ENCODE peak calls at places on chromosomes 16 and 17, in five cellular contexts. V is CD4-positive, alpha-beta T cell; G is ascending aorta; Z is small intestine; F is esophagus squamous epithelium. R is an unnamed sample.
A peak's percentile ranks its signal among the peaks of the same experiment; 100 is the strongest.

GRCh38 chr17:79991140-79991923 is 44.3 kb downstream of the TBC1D16 start:
- DNase-seq in V (peak; percentile 79), G (no peak), Z (peak; percentile 82), F (no peak), R (peak; percentile 69)

GRCh38 chr16:72149676-72150464 is 22.1 kb downstream of the PMFBP1 start:
- DNase-seq in V (no peak), G (no peak), Z (no peak), F (no peak), R (no peak)

GRCh38 chr16:55543470-55543869 is 23.0 kb upstream of the CAPNS2 start:
- DNase-seq in V (no peak), G (no peak), Z (peak; percentile 29), F (no peak), R (no peak)

GRCh38 chr16:71524566-71525553 is 1.4 kb upstream of the CHST4 start:
- DNase-seq in V (no peak), G (no peak), Z (no peak), F (no peak), R (no peak)

GRCh38 chr17:3754458-3755334 is 31.0 kb downstream of the HASPIN start:
- DNase-seq in V (peak; percentile 67), G (no peak), Z (peak; percentile 97), F (no peak), R (peak; percentile 80)

GRCh38 chr16:2195316-2196161 is 866 bp downstream of the CASKIN1 start:
- DNase-seq in V (no peak), G (no peak), Z (no peak), F (no peak), R (no peak)

GRCh38 chr17:31724026-31724425 is 135.0 kb downstream of the COPRS start:
- DNase-seq in V (no peak), G (no peak), Z (no peak), F (no peak), R (no peak)

GRCh38 chr16:10931977-10932632 is 10.2 kb downstream of the DEXI start:
- DNase-seq in V (no peak), G (no peak), Z (no peak), F (no peak), R (no peak)

GRCh38 chr16:9929313-9929712 is 252.9 kb downstream of the GRIN2A start:
- DNase-seq in V (no peak), G (no peak), Z (no peak), F (no peak), R (no peak)

GRCh38 chr17:59332890-59333377 is 1.5 kb downstream of the YPEL2 start:
- DNase-seq in V (no peak), G (peak; percentile 33), Z (no peak), F (no peak), R (no peak)

GRCh38 chr17:8611671-8612298 is 18.7 kb downstream of the MYH10 start:
- DNase-seq in V (no peak), G (no peak), Z (no peak), F (no peak), R (no peak)

GRCh38 chr16:67782567-67783352 is 23.6 kb downstream of the RANBP10 start:
- DNase-seq in V (no peak), G (no peak), Z (no peak), F (no peak), R (no peak)

GRCh38 chr17:74202879-74203432 is 522 bp upstream of the RPL38 start:
- DNase-seq in V (no peak), G (no peak), Z (no peak), F (no peak), R (no peak)

GRCh38 chr17:14395255-14395654 is 94.4 kb downstream of the HS3ST3B1 start:
- DNase-seq in V (no peak), G (no peak), Z (no peak), F (no peak), R (no peak)

GRCh38 chr16:19138601-19139000 is 24.8 kb downstream of the ITPRIPL2 start:
- DNase-seq in V (no peak), G (no peak), Z (no peak), F (no peak), R (no peak)

GRCh38 chr16:82456683-82457082 is 170.1 kb upstream of the CDH13 start:
- DNase-seq in V (no peak), G (no peak), Z (peak; percentile 64), F (no peak), R (peak; percentile 5)

GRCh38 chr17:40469805-40470675 is 26.8 kb downstream of the IGFBP4 start:
- DNase-seq in V (no peak), G (no peak), Z (no peak), F (no peak), R (no peak)

GRCh38 chr16:76946879-76947278 is 244.1 kb upstream of the MON1B start:
- DNase-seq in V (no peak), G (no peak), Z (no peak), F (no peak), R (no peak)

GRCh38 chr16:78551487-78552085 is 452.1 kb downstream of the WWOX start:
- DNase-seq in V (no peak), G (no peak), Z (no peak), F (no peak), R (no peak)

GRCh38 chr17:9434502-9435113 is 141.0 kb downstream of the STX8 start:
- DNase-seq in V (no peak), G (no peak), Z (peak; percentile 17), F (no peak), R (no peak)

GRCh38 chr17:66855204-66855603 is 20.3 kb downstream of the CACNG5 start:
- DNase-seq in V (peak; percentile 1), G (no peak), Z (no peak), F (no peak), R (no peak)

GRCh38 chr16:83952587-83952939 is 477 bp upstream of the OSGIN1 start:
- DNase-seq in V (no peak), G (no peak), Z (no peak), F (no peak), R (no peak)

GRCh38 chr17:28372203-28372944 is 880 bp downstream of the SARM1 start:
- DNase-seq in V (no peak), G (no peak), Z (no peak), F (no peak), R (no peak)

GRCh38 chr17:58219789-58220183 is 731 bp upstream of the MKS1 start:
- DNase-seq in V (no peak), G (no peak), Z (no peak), F (no peak), R (no peak)

GRCh38 chr16:4690946-4691665 is 2.3 kb upstream of the NUDT16L1 start:
- DNase-seq in V (no peak), G (no peak), Z (no peak), F (no peak), R (no peak)

GRCh38 chr17:82195675-82196258 is 16.9 kb downstream of the CCDC57 start:
- DNase-seq in V (no peak), G (no peak), Z (no peak), F (no peak), R (no peak)

GRCh38 chr16:48870141-48870540 is 260.2 kb upstream of the N4BP1 start:
- DNase-seq in V (no peak), G (no peak), Z (no peak), F (no peak), R (no peak)

GRCh38 chr16:23145186-23145585 is 4.1 kb downstream of the USP31 start:
- DNase-seq in V (no peak), G (no peak), Z (no peak), F (no peak), R (no peak)

GRCh38 chr16:50195756-50196155 is 42.6 kb downstream of the TENT4B start:
- DNase-seq in V (no peak), G (no peak), Z (no peak), F (no peak), R (no peak)

GRCh38 chr17:81924557-81925532 is 2.7 kb downstream of the MAFG start:
- DNase-seq in V (no peak), G (no peak), Z (peak; percentile 89), F (no peak), R (no peak)

GRCh38 chr16:81885976-81886586 is 107.0 kb downstream of the PLCG2 start:
- DNase-seq in V (no peak), G (no peak), Z (peak; percentile 57), F (no peak), R (no peak)

GRCh38 chr17:62653002-62653830 is 25.7 kb downstream of the MRC2 start:
- DNase-seq in V (peak; percentile 51), G (peak; percentile 9), Z (peak; percentile 7), F (no peak), R (peak; percentile 42)

GRCh38 chr16:4944333-4945281 is 7.7 kb upstream of the PPL start:
- DNase-seq in V (no peak), G (peak; percentile 90), Z (peak; percentile 77), F (no peak), R (no peak)

GRCh38 chr16:10045291-10045775 is 136.9 kb downstream of the GRIN2A start:
- DNase-seq in V (no peak), G (no peak), Z (no peak), F (no peak), R (no peak)

GRCh38 chr17:42526031-42526444 is 10.0 kb upstream of the NAGLU start:
- DNase-seq in V (no peak), G (no peak), Z (peak; percentile 80), F (no peak), R (no peak)

GRCh38 chr17:79186406-79186805 is 111.8 kb downstream of the ENGASE start:
- DNase-seq in V (no peak), G (no peak), Z (no peak), F (no peak), R (no peak)

GRCh38 chr17:78013683-78014467 is 55.4 kb downstream of the TNRC6C start:
- DNase-seq in V (peak; percentile 19), G (no peak), Z (peak; percentile 71), F (no peak), R (no peak)

GRCh38 chr17:54269886-54270285 is 447.2 kb downstream of the KIF2B start:
- DNase-seq in V (no peak), G (no peak), Z (no peak), F (no peak), R (no peak)
- H3K9me3 ChIP-seq in V (peaks cover 4% of the 10 kb centered on the region), G (no peaks in the 10 kb centered on the region), Z (no peaks in the 10 kb centered on the region), F (peaks cover 5% of the 10 kb centered on the region), R (no peaks in the 10 kb centered on the region)

DNA sequence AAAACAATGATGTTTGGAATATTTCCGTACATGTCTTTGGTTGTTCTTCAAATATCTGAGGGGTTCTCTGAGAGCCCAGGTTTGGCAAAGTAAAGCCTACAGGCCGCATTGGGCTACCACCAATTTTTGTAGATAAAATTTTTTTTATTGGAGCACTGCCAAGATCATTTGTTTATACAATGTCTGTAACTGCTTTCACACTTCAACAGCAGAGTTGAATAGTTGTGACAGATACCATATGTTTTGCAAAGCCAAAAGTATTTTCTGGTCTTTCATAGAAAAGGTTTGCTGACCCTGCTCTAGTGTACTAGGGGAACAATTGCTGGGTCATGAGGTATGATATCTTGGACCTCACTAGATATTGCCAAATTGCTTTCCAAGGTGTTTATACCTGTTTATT is 10.5 kb downstream of the PPM1D start:
- DNase-seq in V (no peak), G (no peak), Z (no peak), F (no peak), R (no peak)
- H3K9me3 ChIP-seq in V (no peaks in the 10 kb centered on the region), G (no peaks in the 10 kb centered on the region), Z (no peaks in the 10 kb centered on the region), F (no peaks in the 10 kb centered on the region), R (no peaks in the 10 kb centered on the region)

GRCh38 chr17:61619493-61619892 is 28.5 kb upstream of the NACA2 start:
- DNase-seq in V (no peak), G (no peak), Z (no peak), F (no peak), R (no peak)
- H3K9me3 ChIP-seq in V (peaks cover 9% of the 10 kb centered on the region), G (peaks cover 7% of the 10 kb centered on the region), Z (no peaks in the 10 kb centered on the region), F (peaks cover 5% of the 10 kb centered on the region), R (no peaks in the 10 kb centered on the region)

DNA sequence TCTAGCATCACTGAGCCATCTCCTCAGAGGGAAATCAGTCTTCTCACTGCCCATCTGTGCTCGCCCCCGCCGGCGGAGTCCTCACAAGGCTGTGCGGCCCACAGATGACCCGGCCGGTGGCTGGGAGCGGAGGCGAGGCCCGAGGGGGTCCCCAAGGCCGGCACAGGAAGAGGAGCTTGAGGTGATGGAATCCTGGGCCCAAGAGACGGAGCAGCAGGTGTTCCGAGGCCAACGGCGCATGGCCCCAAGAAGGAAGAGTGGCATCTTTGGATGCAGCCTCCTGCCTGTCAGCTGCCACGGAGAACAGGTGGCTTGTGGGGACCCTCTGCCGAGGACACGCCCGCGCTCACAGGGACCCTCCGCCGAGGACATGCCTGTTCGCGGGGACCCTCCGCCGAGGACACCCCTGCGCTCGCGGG is 72.7 kb upstream of the GNG13 start:
- DNase-seq in V (no peak), G (no peak), Z (no peak), F (no peak), R (no peak)
- H3K9me3 ChIP-seq in V (no peaks in the 10 kb centered on the region), G (no peaks in the 10 kb centered on the region), Z (no peaks in the 10 kb centered on the region), F (no peaks in the 10 kb centered on the region), R (no peaks in the 10 kb centered on the region)